ENCODE peak calls at places on chromosomes 13 and 19, in six cellular contexts. B is K562, T is GM12878, J is HCT116, R is HepG2, A is H1. K is an unnamed sample.

GRCh38 chr13:70960841-70961443 is 852.7 kb upstream of the KLHL1 start:
- DNase-seq in R (peak; percentile 18), A (no peak), T (peak; percentile 3), B (no peak), J (no peak), K (no peak)

GRCh38 chr19:51965583-51965982 is 21.1 kb downstream of the ZNF350 start:
- DNase-seq in B (no peak), T (no peak), J (no peak), A (no peak), R (no peak), K (no peak)

GRCh38 chr13:87678353-87678752 is 7.2 kb downstream of the SLITRK5 start:
- DNase-seq in B (no peak), R (no peak), J (no peak), A (no peak), T (no peak), K (no peak)

GRCh38 chr13:30572859-30573275 is 44.9 kb upstream of the USPL1 start:
- DNase-seq in A (no peak), J (no peak), R (peak; percentile 12), B (no peak), T (peak; percentile 28), K (no peak)

GRCh38 chr19:29520390-29520789 is 5.4 kb upstream of the VSTM2B start:
- DNase-seq in T (no peak), J (no peak), R (no peak), A (no peak), B (no peak), K (no peak)

GRCh38 chr13:91144054-91144453 is 203.4 kb upstream of the MIR17HG start:
- DNase-seq in J (no peak), R (no peak), B (no peak), A (no peak), T (no peak), K (no peak)

GRCh38 chr19:16888629-16889371 is at the start of gene F2RL3:
- DNase-seq in A (no peak), R (no peak), J (no peak), B (peak; percentile 81), T (no peak), K (no peak)

GRCh38 chr13:88979465-88980180 is 1308.5 kb downstream of the SLITRK5 start:
- DNase-seq in B (no peak), J (no peak), R (no peak), A (no peak), T (no peak), K (no peak)

GRCh38 chr13:59750860-59751259 is 412.9 kb downstream of the DIAPH3 start:
- DNase-seq in T (no peak), J (no peak), B (no peak), R (no peak), A (peak; percentile 31), K (peak; percentile 49)

GRCh38 chr19:5081441-5082161 is 112.7 kb downstream of the KDM4B start:
- DNase-seq in T (no peak), A (no peak), B (no peak), R (no peak), J (no peak), K (no peak)

GRCh38 chr13:26299168-26299788 is 45.3 kb downstream of the CDK8 start:
- DNase-seq in B (no peak), T (no peak), A (no peak), J (no peak), R (no peak), K (no peak)

GRCh38 chr13:24709186-24709913 is 29.1 kb downstream of the ATP12A start:
- DNase-seq in A (no peak), J (no peak), R (no peak), B (no peak), T (no peak), K (no peak)

GRCh38 chr13:70729369-70729768 is 621.1 kb upstream of the KLHL1 start:
- DNase-seq in R (no peak), T (no peak), A (no peak), J (no peak), B (no peak), K (no peak)

GRCh38 chr13:39274926-39275325 is 236.7 kb downstream of the NHLRC3 start:
- DNase-seq in B (no peak), R (no peak), T (no peak), J (no peak), A (no peak), K (no peak)

GRCh38 chr19:50922316-50922853 is 11.2 kb upstream of the KLK4 start:
- DNase-seq in R (peak; percentile 74), T (peak; percentile 27), J (peak; percentile 84), A (peak; percentile 59), B (peak; percentile 84), K (peak; percentile 87)

DNA sequence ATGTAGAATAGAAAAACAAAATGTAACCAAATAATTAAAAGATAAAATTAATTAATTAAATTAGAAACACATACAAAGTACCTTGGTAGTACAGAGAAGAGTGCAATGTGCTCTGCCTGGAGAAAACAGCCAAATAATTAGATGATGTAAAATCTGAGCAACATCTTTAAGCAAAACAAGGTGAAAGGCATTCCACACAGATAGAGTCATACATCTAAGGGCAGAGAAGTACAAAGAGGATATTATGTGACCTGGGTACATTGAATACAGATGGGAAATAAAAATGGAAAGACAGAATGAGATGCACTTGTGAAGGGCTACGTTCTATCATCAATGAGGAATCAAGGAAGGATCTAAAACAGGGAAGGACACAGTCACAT is 25.2 kb upstream of the FNDC3A start:
- DNase-seq in B (no peak), T (no peak), R (peak; percentile 23), A (no peak), J (peak; percentile 15), K (no peak)
- TF ChIP-seq ATF3 in B (no peak), T (no peak), R (no peak), A (no peak), J (peak; percentile 10), K (no peak)

GRCh38 chr19:18469245-18470107 is 31.5 kb upstream of the ISYNA1 start:
- DNase-seq in B (peak; percentile 76), A (peak; percentile 53), R (peak; percentile 85), J (peak; percentile 32), T (no peak), K (peak; percentile 87)
- TF ChIP-seq SP1 in B (peak; percentile 22), A (no peak), R (no peak), J (no peak), T (no peak), K (no peak)

DNA sequence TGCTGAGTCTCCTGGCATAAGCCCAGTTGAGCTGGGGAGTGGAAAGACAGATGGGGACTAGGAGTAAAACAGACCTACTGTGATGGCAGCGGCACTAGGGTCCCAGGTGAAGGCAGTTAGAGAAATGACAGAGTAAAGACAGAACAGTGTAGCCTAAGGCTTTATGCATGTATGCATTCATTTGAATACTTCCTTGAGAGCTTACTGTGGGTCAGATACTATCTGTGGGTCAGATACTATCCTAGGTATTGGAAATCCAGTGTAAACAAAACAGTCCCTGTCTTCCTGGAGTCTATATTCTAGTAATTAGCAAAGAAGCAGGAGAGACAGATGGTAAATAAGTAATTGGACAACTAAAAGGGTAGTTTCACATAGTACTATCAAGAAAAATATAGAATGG is 73.7 kb upstream of the LRCH1 start:
- DNase-seq in B (no peak), A (no peak), J (no peak), R (no peak), T (no peak), K (no peak)
- TF ChIP-seq ATF3 in B (no peak), A (no peak), J (no peak), R (no peak), T (no peak), K (no peak)

DNA sequence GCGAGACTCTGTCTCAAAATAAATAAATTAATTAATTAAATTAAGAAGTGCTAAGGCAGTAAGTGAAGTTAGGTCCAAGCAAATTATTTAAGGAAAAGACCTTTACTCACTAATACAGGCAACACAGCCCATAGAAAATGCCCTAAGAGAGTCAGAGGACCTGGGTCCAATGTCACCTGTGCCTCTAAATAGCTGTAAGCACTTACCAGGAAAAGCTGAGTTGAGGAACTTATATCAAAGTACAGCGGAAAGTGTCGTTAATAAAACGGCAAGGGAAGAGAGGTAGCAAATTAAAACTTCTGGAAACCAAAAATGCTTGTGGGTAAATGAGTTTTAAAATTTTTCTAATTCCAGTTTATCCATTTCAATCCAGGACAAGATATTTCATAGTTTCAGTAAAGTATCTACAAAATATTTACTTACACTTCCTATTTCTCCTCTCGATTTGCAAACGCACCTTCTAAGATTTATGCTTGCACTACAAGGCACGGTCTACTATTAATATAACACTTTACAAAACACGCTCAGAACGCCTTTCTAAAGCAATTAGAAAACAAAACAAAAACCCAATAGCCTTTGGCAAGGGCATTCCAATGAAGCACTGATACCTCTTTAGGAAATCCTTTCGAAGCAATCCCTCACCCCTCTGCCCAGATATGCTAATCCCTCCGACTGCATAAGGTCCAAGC is 967 bp downstream of the VPS36 start:
- DNase-seq in J (no peak), A (no peak), R (no peak), T (no peak), B (no peak), K (no peak)
- TF ChIP-seq SP1 in J (no peak), A (no peak), R (no peak), T (no peak), B (peak; percentile 21), K (no peak)

GRCh38 chr19:45589768-45590167 is 5.2 kb upstream of the OPA3 start:
- DNase-seq in T (no peak), R (no peak), A (no peak), J (no peak), B (no peak), K (no peak)

GRCh38 chr19:45590300-45591003 is 5.8 kb upstream of the OPA3 start:
- DNase-seq in R (no peak), J (no peak), B (no peak), T (no peak), A (no peak), K (no peak)

GRCh38 chr19:45591638-45592005 is 7.0 kb upstream of the OPA3 start:
- DNase-seq in T (no peak), R (no peak), J (no peak), B (no peak), A (no peak), K (no peak)

GRCh38 chr19:45592366-45592765 is 7.8 kb upstream of the OPA3 start:
- DNase-seq in A (no peak), B (no peak), T (no peak), R (no peak), J (no peak), K (no peak)

DNA sequence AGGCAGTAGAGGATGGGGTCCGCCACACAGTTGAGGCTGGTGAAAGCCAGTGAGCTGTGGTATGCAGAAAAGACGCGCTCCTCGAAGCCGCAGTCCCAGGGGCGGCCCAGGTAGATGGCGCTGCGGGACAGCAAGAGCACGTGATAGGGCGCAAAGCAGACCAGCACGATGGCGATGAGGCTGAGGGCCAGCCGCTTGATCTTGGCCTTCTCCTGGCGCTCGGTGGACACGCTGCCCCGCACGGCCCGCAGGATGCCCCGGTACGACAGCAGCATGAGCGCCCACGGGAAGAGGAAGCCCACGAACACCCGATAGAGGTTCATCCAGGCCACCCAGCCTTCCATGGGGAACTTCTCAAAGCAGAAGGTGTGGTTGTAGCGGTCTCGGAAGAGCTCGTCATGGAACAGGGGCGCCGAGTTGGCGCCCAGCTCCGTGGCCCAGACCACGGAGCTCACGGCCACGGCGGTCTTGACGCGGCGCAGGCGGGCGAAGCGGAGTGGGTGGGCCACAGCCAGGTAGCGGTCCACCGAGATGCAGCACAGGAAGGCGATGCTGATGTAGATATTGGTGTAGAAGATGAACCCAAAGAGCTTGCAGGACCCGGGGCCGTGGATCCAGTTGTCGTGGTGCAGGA is 6.5 kb upstream of the OPA3 start:
- DNase-seq in R (peak; percentile 64), T (no peak), B (peak; percentile 84), J (no peak), A (no peak), K (peak; percentile 84)
- TF ChIP-seq ATF3 in R (no peak), T (peak; percentile 37), B (no peak), J (no peak), A (peak; percentile 49), K (no peak)

K was measured in WTC11.